ENCODE peak calls at places on chromosomes 12 and 14, in four cellular contexts. One of them, this sample, is unnamed.

GRCh38 chr14:70045715-70046535 is 142.8 kb downstream of the SLC8A3 start:
- DNase-seq in substantia nigra: peak
- DNase-seq in sciatic nerve: peak
- DNase-seq in PC-3: peak
- DNase-seq in this sample: no peak

GRCh38 chr12:52207895-52208294 is 16.1 kb upstream of the KRT80 start:
- DNase-seq in sciatic nerve: no peak
- DNase-seq in PC-3: peak
- DNase-seq in substantia nigra: no peak
- DNase-seq in this sample: peak

GRCh38 chr12:90682398-90682797 is 272.6 kb downstream of the CCER1 start:
- DNase-seq in substantia nigra: no peak
- DNase-seq in sciatic nerve: no peak
- DNase-seq in PC-3: no peak
- DNase-seq in this sample: no peak

GRCh38 chr14:58072288-58073071 is 79.5 kb downstream of the ARMH4 start:
- DNase-seq in substantia nigra: no peak
- DNase-seq in PC-3: peak
- DNase-seq in sciatic nerve: no peak
- DNase-seq in this sample: peak

GRCh38 chr12:93751864-93752610 is 74.9 kb downstream of the CRADD start:
- DNase-seq in substantia nigra: no peak
- DNase-seq in sciatic nerve: no peak
- DNase-seq in PC-3: no peak
- DNase-seq in this sample: no peak

GRCh38 chr12:98422809-98423208 is 92.6 kb upstream of the TMPO start:
- DNase-seq in PC-3: peak
- DNase-seq in substantia nigra: no peak
- DNase-seq in sciatic nerve: no peak
- DNase-seq in this sample: no peak

GRCh38 chr12:128989287-128989686 is 136.0 kb downstream of the GLT1D1 start:
- DNase-seq in PC-3: no peak
- DNase-seq in substantia nigra: no peak
- DNase-seq in sciatic nerve: no peak
- DNase-seq in this sample: no peak

GRCh38 chr12:125143491-125143890 is 78.3 kb downstream of the AACS start:
- DNase-seq in PC-3: no peak
- DNase-seq in sciatic nerve: no peak
- DNase-seq in substantia nigra: no peak
- DNase-seq in this sample: no peak

GRCh38 chr12:117491711-117492110 is 130.3 kb upstream of the NOS1 start:
- DNase-seq in sciatic nerve: no peak
- DNase-seq in substantia nigra: no peak
- DNase-seq in PC-3: no peak
- DNase-seq in this sample: no peak

GRCh38 chr12:87406926-87407325 is 622.3 kb downstream of the C12orf50 start:
- DNase-seq in substantia nigra: no peak
- DNase-seq in sciatic nerve: no peak
- DNase-seq in PC-3: no peak
- DNase-seq in this sample: no peak

GRCh38 chr14:99481745-99482099 is 513 bp downstream of the CCNK start:
- DNase-seq in substantia nigra: no peak
- DNase-seq in sciatic nerve: no peak
- DNase-seq in PC-3: peak
- DNase-seq in this sample: no peak

GRCh38 chr12:104360988-104361707 is 57.6 kb downstream of the EID3 start:
- DNase-seq in substantia nigra: no peak
- DNase-seq in PC-3: no peak
- DNase-seq in sciatic nerve: no peak
- DNase-seq in this sample: no peak

GRCh38 chr14:75631453-75631831 is 29.2 kb downstream of the ERG28 start:
- DNase-seq in substantia nigra: no peak
- DNase-seq in PC-3: no peak
- DNase-seq in sciatic nerve: no peak
- DNase-seq in this sample: no peak

GRCh38 chr12:133080619-133081407 is at the start of gene ZNF140:
- DNase-seq in sciatic nerve: peak
- DNase-seq in PC-3: peak
- DNase-seq in substantia nigra: peak
- DNase-seq in this sample: peak

GRCh38 chr14:52043690-52044089 is 25.2 kb downstream of the NID2 start:
- DNase-seq in sciatic nerve: no peak
- DNase-seq in PC-3: peak
- DNase-seq in substantia nigra: no peak
- DNase-seq in this sample: no peak

GRCh38 chr12:19373569-19373968 is 65.7 kb upstream of the AEBP2 start:
- DNase-seq in sciatic nerve: no peak
- DNase-seq in substantia nigra: no peak
- DNase-seq in PC-3: peak
- DNase-seq in this sample: no peak

GRCh38 chr12:17609152-17609551 is 480.8 kb downstream of the RERGL start:
- DNase-seq in PC-3: peak
- DNase-seq in sciatic nerve: no peak
- DNase-seq in substantia nigra: no peak
- DNase-seq in this sample: no peak

GRCh38 chr12:125288931-125289928 is 224.0 kb downstream of the AACS start:
- DNase-seq in sciatic nerve: no peak
- DNase-seq in PC-3: no peak
- DNase-seq in substantia nigra: no peak
- DNase-seq in this sample: no peak

GRCh38 chr14:32706672-32707071 is 232.0 kb upstream of the NPAS3 start:
- DNase-seq in substantia nigra: no peak
- DNase-seq in sciatic nerve: no peak
- DNase-seq in PC-3: no peak
- DNase-seq in this sample: no peak

GRCh38 chr14:55200646-55201045 is 9.3 kb upstream of the DLGAP5 start:
- DNase-seq in PC-3: no peak
- DNase-seq in substantia nigra: no peak
- DNase-seq in sciatic nerve: no peak
- DNase-seq in this sample: no peak

GRCh38 chr14:73786632-73786941 is 65.0 kb upstream of the PTGR2 start:
- DNase-seq in PC-3: peak
- DNase-seq in substantia nigra: no peak
- DNase-seq in sciatic nerve: no peak
- DNase-seq in this sample: no peak

GRCh38 chr12:68876471-68876870 is 56.5 kb downstream of the CPM start:
- DNase-seq in sciatic nerve: no peak
- DNase-seq in substantia nigra: no peak
- DNase-seq in PC-3: no peak
- DNase-seq in this sample: no peak

GRCh38 chr14:93219103-93219726 is 12.2 kb downstream of the UBR7 start:
- DNase-seq in sciatic nerve: no peak
- DNase-seq in PC-3: peak
- DNase-seq in substantia nigra: no peak
- DNase-seq in this sample: no peak

GRCh38 chr12:112532106-112532505 is 113.4 kb downstream of the PTPN11 start:
- DNase-seq in PC-3: no peak
- DNase-seq in sciatic nerve: no peak
- DNase-seq in substantia nigra: no peak
- DNase-seq in this sample: no peak

GRCh38 chr14:96177766-96178377 is 26.8 kb upstream of the BDKRB2 start:
- DNase-seq in substantia nigra: no peak
- DNase-seq in sciatic nerve: no peak
- DNase-seq in PC-3: no peak
- DNase-seq in this sample: no peak

GRCh38 chr14:55180434-55180833 is 11.0 kb downstream of the DLGAP5 start:
- DNase-seq in PC-3: no peak
- DNase-seq in sciatic nerve: no peak
- DNase-seq in substantia nigra: no peak
- DNase-seq in this sample: no peak

GRCh38 chr14:62064741-62065323 is 302.6 kb downstream of the SNAPC1 start:
- DNase-seq in sciatic nerve: no peak
- DNase-seq in PC-3: no peak
- DNase-seq in substantia nigra: no peak
- DNase-seq in this sample: no peak

GRCh38 chr14:54829486-54830224 is 73.0 kb downstream of the GCH1 start:
- DNase-seq in sciatic nerve: no peak
- DNase-seq in PC-3: no peak
- DNase-seq in substantia nigra: no peak
- DNase-seq in this sample: no peak

GRCh38 chr14:31059152-31059924 is 33.2 kb upstream of the STRN3 start:
- DNase-seq in substantia nigra: no peak
- DNase-seq in PC-3: peak
- DNase-seq in sciatic nerve: no peak
- DNase-seq in this sample: peak

GRCh38 chr14:68165274-68165843 is 345.8 kb downstream of the RAD51B start:
- DNase-seq in substantia nigra: no peak
- DNase-seq in PC-3: no peak
- DNase-seq in sciatic nerve: no peak
- DNase-seq in this sample: no peak

GRCh38 chr12:64566882-64567517 is 43.3 kb upstream of the RASSF3 start:
- DNase-seq in PC-3: no peak
- DNase-seq in substantia nigra: no peak
- DNase-seq in sciatic nerve: no peak
- DNase-seq in this sample: no peak